ENCODE peak calls at places on chromosomes 7 and 10, in ten cellular contexts. One of them, this sample, is unnamed. For H3K4me1, the result is how much of the 10 kb centered on the place peaks cover.

GRCh38 chr10:17023386-17024298 is 106.0 kb downstream of the CUBN start:
- DNase-seq in MM.1S: peak
- DNase-seq in fibroblast of lung: peak
- DNase-seq in GM23338: peak
- DNase-seq in mesenchymal stem cell: peak
- DNase-seq in body of pancreas: no peak
- DNase-seq in transverse colon: peak
- DNase-seq in CD8-positive, alpha-beta T cell: peak
- DNase-seq in thoracic aorta: peak
- DNase-seq in uterus: peak
- DNase-seq in this sample: peak

GRCh38 chr10:96719850-96720421 is 378 bp downstream of the PIK3AP1 start:
- DNase-seq in GM23338: peak
- DNase-seq in CD8-positive, alpha-beta T cell: peak
- DNase-seq in uterus: peak
- DNase-seq in transverse colon: peak
- DNase-seq in body of pancreas: peak
- DNase-seq in thoracic aorta: no peak
- DNase-seq in MM.1S: peak
- DNase-seq in fibroblast of lung: peak
- DNase-seq in mesenchymal stem cell: no peak
- DNase-seq in this sample: no peak

GRCh38 chr7:148535227-148535626 is 55.3 kb upstream of the C7orf33 start:
- DNase-seq in uterus: no peak
- DNase-seq in body of pancreas: no peak
- DNase-seq in mesenchymal stem cell: peak
- DNase-seq in GM23338: no peak
- DNase-seq in thoracic aorta: no peak
- DNase-seq in CD8-positive, alpha-beta T cell: no peak
- DNase-seq in fibroblast of lung: no peak
- DNase-seq in transverse colon: peak
- DNase-seq in MM.1S: peak
- DNase-seq in this sample: no peak

GRCh38 chr10:51886438-51887068 is 187.2 kb upstream of the CSTF2T start:
- DNase-seq in uterus: no peak
- DNase-seq in thoracic aorta: no peak
- DNase-seq in GM23338: no peak
- DNase-seq in MM.1S: no peak
- DNase-seq in body of pancreas: no peak
- DNase-seq in transverse colon: no peak
- DNase-seq in fibroblast of lung: peak
- DNase-seq in CD8-positive, alpha-beta T cell: no peak
- DNase-seq in mesenchymal stem cell: peak
- DNase-seq in this sample: peak

GRCh38 chr7:115910541-115911164 is 119.9 kb downstream of the TFEC start:
- DNase-seq in CD8-positive, alpha-beta T cell: no peak
- DNase-seq in body of pancreas: no peak
- DNase-seq in transverse colon: no peak
- DNase-seq in GM23338: peak
- DNase-seq in fibroblast of lung: peak
- DNase-seq in MM.1S: peak
- DNase-seq in uterus: no peak
- DNase-seq in mesenchymal stem cell: peak
- DNase-seq in thoracic aorta: no peak
- DNase-seq in this sample: peak

GRCh38 chr7:123499211-123499968 is 35.0 kb downstream of the IQUB start:
- DNase-seq in GM23338: no peak
- DNase-seq in uterus: no peak
- DNase-seq in transverse colon: no peak
- DNase-seq in mesenchymal stem cell: no peak
- DNase-seq in MM.1S: no peak
- DNase-seq in thoracic aorta: no peak
- DNase-seq in fibroblast of lung: peak
- DNase-seq in body of pancreas: no peak
- DNase-seq in CD8-positive, alpha-beta T cell: no peak
- DNase-seq in this sample: no peak

GRCh38 chr7:28298870-28299484 is 113.3 kb upstream of the CREB5 start:
- DNase-seq in GM23338: peak
- DNase-seq in fibroblast of lung: peak
- DNase-seq in thoracic aorta: no peak
- DNase-seq in mesenchymal stem cell: peak
- DNase-seq in body of pancreas: peak
- DNase-seq in MM.1S: no peak
- DNase-seq in transverse colon: no peak
- DNase-seq in CD8-positive, alpha-beta T cell: no peak
- DNase-seq in uterus: peak
- DNase-seq in this sample: peak

GRCh38 chr7:22474645-22475044 is 25.3 kb downstream of the STEAP1B start:
- DNase-seq in CD8-positive, alpha-beta T cell: no peak
- DNase-seq in body of pancreas: no peak
- DNase-seq in uterus: no peak
- DNase-seq in GM23338: no peak
- DNase-seq in MM.1S: no peak
- DNase-seq in mesenchymal stem cell: no peak
- DNase-seq in thoracic aorta: no peak
- DNase-seq in transverse colon: no peak
- DNase-seq in fibroblast of lung: no peak
- DNase-seq in this sample: no peak

GRCh38 chr10:25304606-25305005 is 129.8 kb downstream of the GPR158 start:
- DNase-seq in mesenchymal stem cell: peak
- DNase-seq in GM23338: no peak
- DNase-seq in thoracic aorta: no peak
- DNase-seq in body of pancreas: no peak
- DNase-seq in CD8-positive, alpha-beta T cell: no peak
- DNase-seq in MM.1S: no peak
- DNase-seq in transverse colon: no peak
- DNase-seq in fibroblast of lung: peak
- DNase-seq in uterus: no peak
- DNase-seq in this sample: no peak

GRCh38 chr7:121041516-121042148 is 53.1 kb downstream of the CPED1 start:
- DNase-seq in mesenchymal stem cell: no peak
- DNase-seq in MM.1S: no peak
- DNase-seq in GM23338: no peak
- DNase-seq in CD8-positive, alpha-beta T cell: no peak
- DNase-seq in uterus: no peak
- DNase-seq in body of pancreas: no peak
- DNase-seq in thoracic aorta: no peak
- DNase-seq in fibroblast of lung: no peak
- DNase-seq in transverse colon: no peak
- DNase-seq in this sample: no peak

GRCh38 chr10:102869290-102870198 is at the start of gene AS3MT:
- DNase-seq in transverse colon: peak
- DNase-seq in MM.1S: no peak
- DNase-seq in body of pancreas: peak
- DNase-seq in mesenchymal stem cell: peak
- DNase-seq in uterus: peak
- DNase-seq in fibroblast of lung: peak
- DNase-seq in CD8-positive, alpha-beta T cell: no peak
- DNase-seq in thoracic aorta: no peak
- DNase-seq in GM23338: peak
- DNase-seq in this sample: no peak

GRCh38 chr7:44824894-44825526 is 22.9 kb downstream of the H2AZ2 start:
- DNase-seq in GM23338: no peak
- DNase-seq in thoracic aorta: no peak
- DNase-seq in fibroblast of lung: peak
- DNase-seq in mesenchymal stem cell: peak
- DNase-seq in transverse colon: no peak
- DNase-seq in body of pancreas: no peak
- DNase-seq in MM.1S: no peak
- DNase-seq in CD8-positive, alpha-beta T cell: no peak
- DNase-seq in uterus: no peak
- DNase-seq in this sample: no peak

GRCh38 chr10:62623223-62623622 is 181.3 kb upstream of the ADO start:
- DNase-seq in transverse colon: no peak
- DNase-seq in CD8-positive, alpha-beta T cell: no peak
- DNase-seq in GM23338: no peak
- DNase-seq in body of pancreas: no peak
- DNase-seq in thoracic aorta: no peak
- DNase-seq in uterus: no peak
- DNase-seq in fibroblast of lung: no peak
- DNase-seq in mesenchymal stem cell: no peak
- DNase-seq in MM.1S: no peak
- DNase-seq in this sample: no peak

GRCh38 chr10:57657164-57657765 is 610.4 kb downstream of the IPMK start:
- DNase-seq in fibroblast of lung: peak
- DNase-seq in transverse colon: peak
- DNase-seq in mesenchymal stem cell: peak
- DNase-seq in MM.1S: peak
- DNase-seq in GM23338: peak
- DNase-seq in CD8-positive, alpha-beta T cell: no peak
- DNase-seq in body of pancreas: peak
- DNase-seq in thoracic aorta: no peak
- DNase-seq in uterus: peak
- DNase-seq in this sample: peak

GRCh38 chr7:44217852-44218402 is 17.1 kb downstream of the YKT6 start:
- DNase-seq in uterus: no peak
- DNase-seq in GM23338: no peak
- DNase-seq in MM.1S: no peak
- DNase-seq in mesenchymal stem cell: no peak
- DNase-seq in fibroblast of lung: no peak
- DNase-seq in CD8-positive, alpha-beta T cell: no peak
- DNase-seq in transverse colon: no peak
- DNase-seq in thoracic aorta: no peak
- DNase-seq in body of pancreas: no peak
- DNase-seq in this sample: no peak

GRCh38 chr7:138546064-138546619 is 86.1 kb downstream of the TRIM24 start:
- DNase-seq in uterus: no peak
- DNase-seq in thoracic aorta: no peak
- DNase-seq in MM.1S: no peak
- DNase-seq in CD8-positive, alpha-beta T cell: no peak
- DNase-seq in transverse colon: no peak
- DNase-seq in fibroblast of lung: no peak
- DNase-seq in body of pancreas: no peak
- DNase-seq in GM23338: no peak
- DNase-seq in mesenchymal stem cell: no peak
- DNase-seq in this sample: no peak

GRCh38 chr7:41940760-41941343 is 238.0 kb upstream of the INHBA start:
- DNase-seq in thoracic aorta: no peak
- DNase-seq in transverse colon: peak
- DNase-seq in fibroblast of lung: peak
- DNase-seq in CD8-positive, alpha-beta T cell: peak
- DNase-seq in mesenchymal stem cell: peak
- DNase-seq in MM.1S: peak
- DNase-seq in uterus: peak
- DNase-seq in body of pancreas: peak
- DNase-seq in GM23338: peak
- DNase-seq in this sample: peak

DNA sequence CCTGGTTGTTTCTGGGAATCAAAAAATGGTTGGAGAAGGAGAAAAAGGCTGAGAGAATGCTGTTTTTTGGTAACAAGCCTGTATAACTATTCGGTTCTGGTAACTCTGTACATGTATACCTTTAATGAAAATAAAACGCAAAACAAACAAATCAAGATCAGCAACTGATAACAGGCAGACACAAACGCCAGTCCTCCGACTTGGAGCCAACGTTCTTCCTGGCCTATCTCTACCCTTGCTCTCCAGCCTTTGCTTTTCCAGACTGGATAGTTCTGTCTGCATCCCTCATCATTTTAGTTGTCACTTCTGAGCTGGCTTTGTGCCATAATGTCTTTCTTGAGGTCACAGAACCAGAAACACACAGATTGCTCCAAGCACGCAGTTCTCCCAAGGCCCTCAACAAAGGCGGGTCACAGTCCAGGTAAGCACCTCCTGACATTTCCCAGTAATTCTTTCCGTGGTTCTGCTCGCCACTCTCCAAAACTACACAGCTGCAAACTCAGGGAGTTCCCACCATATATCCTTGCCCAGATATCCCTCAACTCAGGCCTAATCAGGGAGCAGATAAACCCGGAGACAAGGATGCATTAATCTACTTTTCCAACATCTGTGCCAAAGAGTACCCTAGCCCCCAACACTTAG is 20.2 kb downstream of the HIP1 start:
- DNase-seq in MM.1S: no peak
- DNase-seq in transverse colon: no peak
- DNase-seq in GM23338: no peak
- DNase-seq in uterus: no peak
- DNase-seq in mesenchymal stem cell: no peak
- DNase-seq in fibroblast of lung: no peak
- DNase-seq in CD8-positive, alpha-beta T cell: no peak
- DNase-seq in body of pancreas: no peak
- DNase-seq in thoracic aorta: no peak
- DNase-seq in this sample: no peak
- H3K4me3 ChIP-seq in MM.1S: no peak
- H3K4me3 ChIP-seq in transverse colon: no peak
- H3K4me3 ChIP-seq in GM23338: no peak
- H3K4me3 ChIP-seq in uterus: no peak
- H3K4me3 ChIP-seq in mesenchymal stem cell: no peak
- H3K4me3 ChIP-seq in fibroblast of lung: no peak
- H3K4me3 ChIP-seq in CD8-positive, alpha-beta T cell: no peak
- H3K4me3 ChIP-seq in body of pancreas: no peak
- H3K4me3 ChIP-seq in thoracic aorta: no peak
- H3K4me3 ChIP-seq in this sample: no peak

DNA sequence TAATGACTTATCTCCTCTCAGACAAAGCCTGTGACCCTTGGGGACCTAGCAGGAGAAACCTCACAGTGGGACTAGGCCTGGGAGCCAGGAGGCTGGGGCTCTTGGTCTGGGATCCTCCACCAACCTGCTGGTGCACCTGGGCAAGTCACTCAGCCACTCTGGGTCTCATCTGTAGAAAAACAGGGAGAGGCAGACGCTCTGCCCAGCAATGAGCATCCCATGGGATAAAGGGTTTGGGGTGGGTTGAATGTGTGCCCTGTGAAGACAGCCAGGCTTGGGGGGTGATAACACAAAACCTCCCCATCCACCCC is 81.6 kb downstream of the ZMIZ1 start:
- DNase-seq in uterus: no peak
- DNase-seq in GM23338: no peak
- DNase-seq in fibroblast of lung: no peak
- DNase-seq in transverse colon: no peak
- DNase-seq in body of pancreas: no peak
- DNase-seq in thoracic aorta: no peak
- DNase-seq in MM.1S: no peak
- DNase-seq in CD8-positive, alpha-beta T cell: no peak
- DNase-seq in mesenchymal stem cell: no peak
- DNase-seq in this sample: no peak
- H3K4me1 ChIP-seq in uterus: half or more
- H3K4me1 ChIP-seq in GM23338: under half
- H3K4me1 ChIP-seq in fibroblast of lung: half or more
- H3K4me1 ChIP-seq in transverse colon: half or more
- H3K4me1 ChIP-seq in body of pancreas: half or more
- H3K4me1 ChIP-seq in thoracic aorta: half or more
- H3K4me1 ChIP-seq in MM.1S: under half
- H3K4me1 ChIP-seq in CD8-positive, alpha-beta T cell: half or more
- H3K4me1 ChIP-seq in mesenchymal stem cell: half or more
- H3K4me1 ChIP-seq in this sample: half or more

GRCh38 chr10:101130984-101131961 is at the start of gene TLX1:
- DNase-seq in fibroblast of lung: no peak
- DNase-seq in GM23338: peak
- DNase-seq in CD8-positive, alpha-beta T cell: no peak
- DNase-seq in mesenchymal stem cell: no peak
- DNase-seq in transverse colon: no peak
- DNase-seq in thoracic aorta: no peak
- DNase-seq in body of pancreas: peak
- DNase-seq in MM.1S: no peak
- DNase-seq in uterus: no peak
- DNase-seq in this sample: no peak
- H3K4me3 ChIP-seq in fibroblast of lung: no peak
- H3K4me3 ChIP-seq in GM23338: peak
- H3K4me3 ChIP-seq in CD8-positive, alpha-beta T cell: peak
- H3K4me3 ChIP-seq in mesenchymal stem cell: no peak
- H3K4me3 ChIP-seq in transverse colon: no peak
- H3K4me3 ChIP-seq in thoracic aorta: peak
- H3K4me3 ChIP-seq in body of pancreas: peak
- H3K4me3 ChIP-seq in MM.1S: no peak
- H3K4me3 ChIP-seq in uterus: no peak
- H3K4me3 ChIP-seq in this sample: no peak

GRCh38 chr10:93147281-93147680 is 73.6 kb downstream of the CYP26A1 start:
- DNase-seq in transverse colon: no peak
- DNase-seq in CD8-positive, alpha-beta T cell: no peak
- DNase-seq in uterus: no peak
- DNase-seq in fibroblast of lung: peak
- DNase-seq in mesenchymal stem cell: no peak
- DNase-seq in GM23338: no peak
- DNase-seq in body of pancreas: no peak
- DNase-seq in thoracic aorta: no peak
- DNase-seq in MM.1S: no peak
- DNase-seq in this sample: no peak
- H3K4me1 ChIP-seq in transverse colon: under half
- H3K4me1 ChIP-seq in CD8-positive, alpha-beta T cell: under half
- H3K4me1 ChIP-seq in uterus: under half
- H3K4me1 ChIP-seq in fibroblast of lung: under half
- H3K4me1 ChIP-seq in mesenchymal stem cell: under half
- H3K4me1 ChIP-seq in GM23338: under half
- H3K4me1 ChIP-seq in body of pancreas: under half
- H3K4me1 ChIP-seq in thoracic aorta: under half
- H3K4me1 ChIP-seq in MM.1S: under half
- H3K4me1 ChIP-seq in this sample: under half

This sample was measured in SJSA1.